ENCODE peak calls at places on chromosomes 16 and 17, in eight cellular contexts. One of them, this sample, is unnamed.

GRCh38 chr16:4350365-4350786 is 745 bp downstream of the PAM16 start:
- DNase-seq in right cardiac atrium: peak; percentile 44
- DNase-seq in spleen: no peak
- DNase-seq in effector memory CD4-positive, alpha-beta T cell: no peak
- DNase-seq in iPS DF 6.9: no peak
- DNase-seq in cardiac muscle cell: no peak
- DNase-seq in A549: no peak
- DNase-seq in IMR-90: no peak
- DNase-seq in this sample: no peak

GRCh38 chr16:47970291-47970931 is 185.4 kb downstream of the ABCC12 start:
- DNase-seq in IMR-90: peak; percentile 47
- DNase-seq in iPS DF 6.9: peak; percentile 33
- DNase-seq in spleen: no peak
- DNase-seq in right cardiac atrium: no peak
- DNase-seq in A549: peak; percentile 11
- DNase-seq in effector memory CD4-positive, alpha-beta T cell: no peak
- DNase-seq in cardiac muscle cell: peak; percentile 86
- DNase-seq in this sample: no peak

GRCh38 chr16:51971184-51971583 is 575.8 kb downstream of the TOX3 start:
- DNase-seq in iPS DF 6.9: peak; percentile 39
- DNase-seq in right cardiac atrium: no peak
- DNase-seq in IMR-90: peak; percentile 52
- DNase-seq in A549: peak; percentile 13
- DNase-seq in effector memory CD4-positive, alpha-beta T cell: no peak
- DNase-seq in spleen: no peak
- DNase-seq in cardiac muscle cell: peak; percentile 63
- DNase-seq in this sample: no peak

GRCh38 chr17:7173687-7174602 is 5.2 kb downstream of the ASGR1 start:
- DNase-seq in spleen: peak; percentile 85
- DNase-seq in IMR-90: no peak
- DNase-seq in cardiac muscle cell: peak; percentile 63
- DNase-seq in iPS DF 6.9: peak; percentile 70
- DNase-seq in A549: no peak
- DNase-seq in right cardiac atrium: peak; percentile 86
- DNase-seq in effector memory CD4-positive, alpha-beta T cell: peak; percentile 13
- DNase-seq in this sample: no peak

GRCh38 chr16:58336332-58337089 is 41.7 kb upstream of the PRSS54 start:
- DNase-seq in cardiac muscle cell: peak; percentile 86
- DNase-seq in spleen: peak; percentile 89
- DNase-seq in A549: peak; percentile 80
- DNase-seq in right cardiac atrium: peak; percentile 89
- DNase-seq in iPS DF 6.9: peak; percentile 90
- DNase-seq in IMR-90: peak; percentile 61
- DNase-seq in effector memory CD4-positive, alpha-beta T cell: peak; percentile 54
- DNase-seq in this sample: no peak

GRCh38 chr16:3023415-3023668 is 400 bp downstream of the HCFC1R1 start:
- DNase-seq in spleen: no peak
- DNase-seq in right cardiac atrium: peak; percentile 82
- DNase-seq in IMR-90: peak; percentile 66
- DNase-seq in cardiac muscle cell: no peak
- DNase-seq in iPS DF 6.9: no peak
- DNase-seq in A549: peak; percentile 51
- DNase-seq in effector memory CD4-positive, alpha-beta T cell: no peak
- DNase-seq in this sample: peak; percentile 79

GRCh38 chr17:35046740-35047283 is 16.7 kb downstream of the RFFL start:
- DNase-seq in spleen: no peak
- DNase-seq in effector memory CD4-positive, alpha-beta T cell: peak; percentile 55
- DNase-seq in iPS DF 6.9: no peak
- DNase-seq in A549: no peak
- DNase-seq in IMR-90: peak; percentile 47
- DNase-seq in cardiac muscle cell: no peak
- DNase-seq in right cardiac atrium: no peak
- DNase-seq in this sample: no peak

GRCh38 chr17:18191071-18191667 is 7.5 kb downstream of the ALKBH5 start:
- DNase-seq in right cardiac atrium: peak; percentile 60
- DNase-seq in IMR-90: no peak
- DNase-seq in effector memory CD4-positive, alpha-beta T cell: no peak
- DNase-seq in A549: no peak
- DNase-seq in cardiac muscle cell: no peak
- DNase-seq in spleen: no peak
- DNase-seq in iPS DF 6.9: no peak
- DNase-seq in this sample: no peak

GRCh38 chr17:4110152-4110551 is 32.7 kb downstream of the ZZEF1 start:
- DNase-seq in effector memory CD4-positive, alpha-beta T cell: no peak
- DNase-seq in IMR-90: peak; percentile 79
- DNase-seq in right cardiac atrium: no peak
- DNase-seq in spleen: no peak
- DNase-seq in iPS DF 6.9: no peak
- DNase-seq in cardiac muscle cell: no peak
- DNase-seq in A549: peak; percentile 23
- DNase-seq in this sample: no peak

GRCh38 chr16:86193528-86194193 is 294.7 kb downstream of the IRF8 start:
- DNase-seq in IMR-90: no peak
- DNase-seq in right cardiac atrium: no peak
- DNase-seq in iPS DF 6.9: no peak
- DNase-seq in A549: no peak
- DNase-seq in spleen: no peak
- DNase-seq in cardiac muscle cell: no peak
- DNase-seq in effector memory CD4-positive, alpha-beta T cell: no peak
- DNase-seq in this sample: no peak

GRCh38 chr16:57956270-57956808 is 14.6 kb downstream of the CNGB1 start:
- DNase-seq in right cardiac atrium: no peak
- DNase-seq in iPS DF 6.9: no peak
- DNase-seq in effector memory CD4-positive, alpha-beta T cell: no peak
- DNase-seq in IMR-90: no peak
- DNase-seq in A549: no peak
- DNase-seq in spleen: no peak
- DNase-seq in cardiac muscle cell: no peak
- DNase-seq in this sample: no peak

GRCh38 chr16:69796285-69797118 is 34.4 kb downstream of the WWP2 start:
- DNase-seq in cardiac muscle cell: peak; percentile 78
- DNase-seq in IMR-90: peak; percentile 77
- DNase-seq in effector memory CD4-positive, alpha-beta T cell: no peak
- DNase-seq in spleen: no peak
- DNase-seq in iPS DF 6.9: peak; percentile 55
- DNase-seq in A549: peak; percentile 61
- DNase-seq in right cardiac atrium: no peak
- DNase-seq in this sample: no peak

GRCh38 chr16:23835390-23836077 is at the start of gene PRKCB:
- DNase-seq in effector memory CD4-positive, alpha-beta T cell: peak; percentile 85
- DNase-seq in IMR-90: peak; percentile 14
- DNase-seq in cardiac muscle cell: peak; percentile 92
- DNase-seq in A549: peak; percentile 58
- DNase-seq in right cardiac atrium: peak; percentile 90
- DNase-seq in spleen: peak; percentile 98
- DNase-seq in iPS DF 6.9: peak; percentile 47
- DNase-seq in this sample: peak; percentile 83

GRCh38 chr17:81523139-81524062 is 4.8 kb upstream of the FSCN2 start:
- DNase-seq in cardiac muscle cell: peak; percentile 89
- DNase-seq in right cardiac atrium: peak; percentile 82
- DNase-seq in A549: no peak
- DNase-seq in iPS DF 6.9: no peak
- DNase-seq in effector memory CD4-positive, alpha-beta T cell: no peak
- DNase-seq in spleen: no peak
- DNase-seq in IMR-90: peak; percentile 21
- DNase-seq in this sample: no peak

GRCh38 chr16:12551530-12551929 is 252.2 kb downstream of the CPPED1 start:
- DNase-seq in right cardiac atrium: no peak
- DNase-seq in iPS DF 6.9: no peak
- DNase-seq in A549: no peak
- DNase-seq in cardiac muscle cell: no peak
- DNase-seq in spleen: no peak
- DNase-seq in effector memory CD4-positive, alpha-beta T cell: no peak
- DNase-seq in IMR-90: no peak
- DNase-seq in this sample: no peak

GRCh38 chr16:12582696-12583095 is 221.0 kb downstream of the CPPED1 start:
- DNase-seq in right cardiac atrium: no peak
- DNase-seq in A549: no peak
- DNase-seq in spleen: peak; percentile 57
- DNase-seq in IMR-90: no peak
- DNase-seq in effector memory CD4-positive, alpha-beta T cell: no peak
- DNase-seq in iPS DF 6.9: no peak
- DNase-seq in cardiac muscle cell: no peak
- DNase-seq in this sample: no peak

GRCh38 chr16:10921536-10922327 is 20.5 kb downstream of the DEXI start:
- DNase-seq in effector memory CD4-positive, alpha-beta T cell: no peak
- DNase-seq in spleen: peak; percentile 30
- DNase-seq in A549: no peak
- DNase-seq in IMR-90: no peak
- DNase-seq in cardiac muscle cell: no peak
- DNase-seq in iPS DF 6.9: no peak
- DNase-seq in right cardiac atrium: no peak
- DNase-seq in this sample: peak; percentile 25

GRCh38 chr17:79622201-79622601 is 11.3 kb upstream of the RBFOX3 start:
- DNase-seq in spleen: peak; percentile 49
- DNase-seq in IMR-90: no peak
- DNase-seq in right cardiac atrium: peak; percentile 50
- DNase-seq in A549: no peak
- DNase-seq in effector memory CD4-positive, alpha-beta T cell: no peak
- DNase-seq in cardiac muscle cell: no peak
- DNase-seq in iPS DF 6.9: no peak
- DNase-seq in this sample: peak; percentile 46

GRCh38 chr17:28734712-28735241 is 6.2 kb downstream of the NEK8 start:
- DNase-seq in spleen: peak; percentile 61
- DNase-seq in cardiac muscle cell: no peak
- DNase-seq in iPS DF 6.9: no peak
- DNase-seq in A549: no peak
- DNase-seq in effector memory CD4-positive, alpha-beta T cell: no peak
- DNase-seq in IMR-90: no peak
- DNase-seq in right cardiac atrium: no peak
- DNase-seq in this sample: no peak

GRCh38 chr16:7025616-7026190 is 306.9 kb upstream of the RBFOX1 start:
- DNase-seq in IMR-90: no peak
- DNase-seq in cardiac muscle cell: peak; percentile 89
- DNase-seq in spleen: peak; percentile 78
- DNase-seq in iPS DF 6.9: peak; percentile 27
- DNase-seq in effector memory CD4-positive, alpha-beta T cell: no peak
- DNase-seq in right cardiac atrium: peak; percentile 73
- DNase-seq in A549: peak; percentile 25
- DNase-seq in this sample: peak; percentile 66

GRCh38 chr17:64765191-64765889 is 103.2 kb upstream of the SMURF2 start:
- DNase-seq in effector memory CD4-positive, alpha-beta T cell: no peak
- DNase-seq in A549: no peak
- DNase-seq in iPS DF 6.9: no peak
- DNase-seq in right cardiac atrium: no peak
- DNase-seq in spleen: no peak
- DNase-seq in IMR-90: no peak
- DNase-seq in cardiac muscle cell: no peak
- DNase-seq in this sample: no peak

GRCh38 chr16:685967-686366 is 1.8 kb upstream of the JMJD8 start:
- DNase-seq in iPS DF 6.9: no peak
- DNase-seq in A549: no peak
- DNase-seq in cardiac muscle cell: peak; percentile 52
- DNase-seq in effector memory CD4-positive, alpha-beta T cell: no peak
- DNase-seq in IMR-90: peak; percentile 13
- DNase-seq in right cardiac atrium: no peak
- DNase-seq in spleen: peak; percentile 85
- DNase-seq in this sample: no peak

GRCh38 chr17:77445030-77445907 is 304.5 kb downstream of the SEC14L1 start:
- DNase-seq in iPS DF 6.9: no peak
- DNase-seq in spleen: peak; percentile 96
- DNase-seq in right cardiac atrium: peak; percentile 86
- DNase-seq in IMR-90: peak; percentile 66
- DNase-seq in A549: no peak
- DNase-seq in effector memory CD4-positive, alpha-beta T cell: peak; percentile 84
- DNase-seq in cardiac muscle cell: no peak
- DNase-seq in this sample: no peak

GRCh38 chr17:36938566-36939058 is 1.3 kb downstream of the LHX1 start:
- DNase-seq in iPS DF 6.9: no peak
- DNase-seq in IMR-90: no peak
- DNase-seq in spleen: no peak
- DNase-seq in effector memory CD4-positive, alpha-beta T cell: no peak
- DNase-seq in right cardiac atrium: no peak
- DNase-seq in cardiac muscle cell: no peak
- DNase-seq in A549: no peak
- DNase-seq in this sample: peak; percentile 48
- H3K4me1 ChIP-seq in iPS DF 6.9: peaks cover 12% of the 10 kb centered on the region
- H3K4me1 ChIP-seq in IMR-90: peaks cover 7% of the 10 kb centered on the region
- H3K4me1 ChIP-seq in spleen: peaks cover 54% of the 10 kb centered on the region
- H3K4me1 ChIP-seq in effector memory CD4-positive, alpha-beta T cell: peaks cover 78% of the 10 kb centered on the region
- H3K4me1 ChIP-seq in right cardiac atrium: peaks cover 18% of the 10 kb centered on the region
- H3K4me1 ChIP-seq in cardiac muscle cell: peaks cover 19% of the 10 kb centered on the region
- H3K4me1 ChIP-seq in A549: peaks cover 12% of the 10 kb centered on the region
- H3K4me1 ChIP-seq in this sample: peaks cover 3% of the 10 kb centered on the region

DNA sequence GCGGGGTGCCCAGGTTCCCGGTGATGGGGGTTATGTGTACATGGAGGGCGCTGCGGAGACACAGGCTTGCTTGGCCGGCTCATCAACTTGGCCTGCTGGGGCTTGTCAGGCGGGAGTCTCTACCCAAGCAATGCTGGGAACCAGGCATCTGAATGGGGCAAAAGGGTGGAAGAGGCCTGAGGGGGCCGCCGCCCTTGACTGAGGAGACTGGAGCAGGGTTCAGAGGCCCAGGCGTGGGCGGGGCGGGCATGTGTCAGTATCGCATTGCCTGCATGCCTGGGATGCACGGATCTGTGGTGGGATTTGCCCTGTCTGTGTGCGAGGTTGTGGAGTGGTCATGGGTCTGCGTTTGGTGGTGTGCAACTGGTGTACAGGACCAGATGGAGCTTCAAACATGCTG is 21.1 kb downstream of the ARHGAP23 start:
- DNase-seq in A549: no peak
- DNase-seq in effector memory CD4-positive, alpha-beta T cell: no peak
- DNase-seq in right cardiac atrium: no peak
- DNase-seq in cardiac muscle cell: no peak
- DNase-seq in spleen: no peak
- DNase-seq in IMR-90: no peak
- DNase-seq in iPS DF 6.9: no peak
- DNase-seq in this sample: no peak
- H3K27ac ChIP-seq in A549: peak overlapping the region; percentile 6
- H3K27ac ChIP-seq in effector memory CD4-positive, alpha-beta T cell: no peak overlapping the region
- H3K27ac ChIP-seq in right cardiac atrium: peak overlapping the region; percentile 14
- H3K27ac ChIP-seq in cardiac muscle cell: peak overlapping the region; percentile 16
- H3K27ac ChIP-seq in spleen: peak overlapping the region; percentile 88
- H3K27ac ChIP-seq in IMR-90: peak overlapping the region; percentile 99
- H3K27ac ChIP-seq in iPS DF 6.9: no peak overlapping the region
- H3K27ac ChIP-seq in this sample: no peak overlapping the region

DNA sequence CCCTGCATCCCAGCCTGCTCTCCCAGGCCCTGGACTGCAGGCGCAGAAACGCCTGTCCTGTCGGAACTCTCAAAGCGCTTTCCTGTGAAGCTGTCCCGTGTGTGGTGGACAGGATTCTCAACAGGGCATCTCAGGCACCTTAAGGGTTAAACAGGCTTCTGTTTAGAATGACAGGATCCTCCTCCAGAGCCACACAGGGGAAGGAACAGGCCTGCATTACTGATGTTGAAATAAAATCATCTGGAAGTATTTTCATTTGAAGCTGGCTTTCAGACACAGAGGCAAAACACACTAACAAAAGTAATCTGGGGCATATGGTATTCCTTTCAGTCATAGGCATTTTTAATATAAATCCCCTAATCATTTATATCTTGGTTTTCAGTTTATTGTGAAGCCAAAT is 7.4 kb downstream of the HS3ST3A1 start:
- DNase-seq in effector memory CD4-positive, alpha-beta T cell: no peak
- DNase-seq in iPS DF 6.9: no peak
- DNase-seq in spleen: no peak
- DNase-seq in IMR-90: no peak
- DNase-seq in A549: no peak
- DNase-seq in right cardiac atrium: no peak
- DNase-seq in cardiac muscle cell: no peak
- DNase-seq in this sample: no peak
- H3K4me1 ChIP-seq in effector memory CD4-positive, alpha-beta T cell: no peaks in the 10 kb centered on the region
- H3K4me1 ChIP-seq in iPS DF 6.9: no peaks in the 10 kb centered on the region
- H3K4me1 ChIP-seq in spleen: no peaks in the 10 kb centered on the region
- H3K4me1 ChIP-seq in IMR-90: peaks cover 23% of the 10 kb centered on the region
- H3K4me1 ChIP-seq in A549: no peaks in the 10 kb centered on the region
- H3K4me1 ChIP-seq in right cardiac atrium: peaks cover 6% of the 10 kb centered on the region
- H3K4me1 ChIP-seq in cardiac muscle cell: peaks cover 33% of the 10 kb centered on the region
- H3K4me1 ChIP-seq in this sample: no peaks in the 10 kb centered on the region

GRCh38 chr17:75642221-75643032 is 9.2 kb downstream of the SMIM5 start:
- DNase-seq in IMR-90: no peak
- DNase-seq in iPS DF 6.9: no peak
- DNase-seq in A549: no peak
- DNase-seq in right cardiac atrium: no peak
- DNase-seq in cardiac muscle cell: no peak
- DNase-seq in effector memory CD4-positive, alpha-beta T cell: no peak
- DNase-seq in spleen: no peak
- DNase-seq in this sample: no peak
- H3K27ac ChIP-seq in IMR-90: no peak overlapping the region
- H3K27ac ChIP-seq in iPS DF 6.9: no peak overlapping the region
- H3K27ac ChIP-seq in A549: no peak overlapping the region
- H3K27ac ChIP-seq in right cardiac atrium: no peak overlapping the region
- H3K27ac ChIP-seq in cardiac muscle cell: no peak overlapping the region
- H3K27ac ChIP-seq in effector memory CD4-positive, alpha-beta T cell: no peak overlapping the region
- H3K27ac ChIP-seq in spleen: no peak overlapping the region
- H3K27ac ChIP-seq in this sample: no peak overlapping the region